ENCODE peak calls at places on chromosomes 4 and X, in eight cellular contexts. R is AG09309; I is ACHN; L is GM23248; J is memory B cell; O is stimulated activated CD4-positive, alpha-beta T cell treated with anti-CD3 and anti-CD28 coated beads, Interleukin-2, amount 100 ng/mL, for 48 hours; K is stimulated activated naive CD8-positive, alpha-beta T cell treated with anti-CD3 and anti-CD28 coated beads, Interleukin-15, Interleukin-2, amounts not matched to agents 100 U/mL and 50 U/mL, for 24 hours; T is effector CD4-positive, alpha-beta T cell. N is an unnamed sample.

GRCh38 chrX:13373807-13374187 is 53.9 kb upstream of the ATXN3L start:
- DNase-seq in K (no peak), I (no peak), T (no peak), R (peak), L (peak), J (no peak), O (no peak), N (no peak)

GRCh38 chrX:121298499-121298898 is 251.1 kb downstream of the GLUD2 start:
- DNase-seq in J (no peak), O (no peak), K (no peak), R (no peak), L (no peak), T (no peak), I (no peak), N (no peak)

GRCh38 chr4:129641179-129641578 is 545.2 kb downstream of the C4orf33 start:
- DNase-seq in K (peak), I (peak), J (peak), R (no peak), O (peak), T (peak), L (peak), N (no peak)

GRCh38 chrX:154020500-154021115 is 906 bp upstream of the IRAK1 start:
- DNase-seq in R (no peak), I (no peak), J (no peak), K (no peak), L (peak), O (no peak), T (no peak), N (no peak)

GRCh38 chrX:152220612-152221011 is 82.2 kb upstream of the MAGEA10 start:
- DNase-seq in R (no peak), T (no peak), O (no peak), I (no peak), K (no peak), L (peak), J (no peak), N (no peak)

GRCh38 chrX:6681469-6681868 is 146.6 kb upstream of the VCX3A start:
- DNase-seq in K (no peak), O (no peak), R (no peak), I (no peak), L (no peak), J (no peak), T (no peak), N (no peak)

GRCh38 chrX:153209347-153209746 is 30.3 kb downstream of the MAGEA1 start:
- DNase-seq in O (no peak), K (no peak), L (no peak), I (no peak), J (no peak), R (no peak), T (no peak), N (no peak)

GRCh38 chrX:95382799-95383198 is 1301.8 kb upstream of the DIAPH2 start:
- DNase-seq in T (no peak), R (no peak), O (no peak), I (no peak), J (no peak), K (no peak), L (no peak), N (no peak)

GRCh38 chrX:20029728-20030127 is 38.9 kb upstream of the BCLAF3 start:
- DNase-seq in R (no peak), J (no peak), T (no peak), K (no peak), O (no peak), L (no peak), I (peak), N (no peak)

GRCh38 chr4:139144911-139145551 is 32.0 kb downstream of the ELF2 start:
- DNase-seq in T (no peak), R (no peak), L (no peak), O (no peak), J (no peak), I (no peak), K (no peak), N (peak)

GRCh38 chr4:186137193-186137792 is 32.8 kb downstream of the FAM149A start:
- DNase-seq in K (no peak), R (no peak), L (peak), J (no peak), T (no peak), I (peak), O (no peak), N (no peak)

GRCh38 chr4:44791842-44792241 is 65.5 kb upstream of the GNPDA2 start:
- DNase-seq in J (no peak), R (no peak), O (no peak), I (no peak), K (no peak), T (no peak), L (no peak), N (no peak)

GRCh38 chr4:3637326-3638016 is 105.2 kb upstream of the LRPAP1 start:
- DNase-seq in T (no peak), I (no peak), R (no peak), J (no peak), K (no peak), L (peak), O (no peak), N (no peak)

GRCh38 chrX:137651647-137652046 is 85.7 kb downstream of the ZIC3 start:
- DNase-seq in R (no peak), L (no peak), K (no peak), I (no peak), J (no peak), T (no peak), O (no peak), N (no peak)

GRCh38 chr4:104487105-104487504 is 7.6 kb downstream of the CXXC4 start:
- DNase-seq in T (no peak), R (no peak), K (no peak), O (no peak), L (no peak), J (no peak), I (no peak), N (no peak)

GRCh38 chr4:82394896-82395295 is 21.1 kb upstream of the HNRNPD start:
- DNase-seq in I (no peak), R (no peak), K (no peak), T (no peak), O (no peak), L (no peak), J (no peak), N (no peak)

GRCh38 chr4:137896221-137896737 is 345.9 kb downstream of the SLC7A11 start:
- DNase-seq in R (no peak), L (no peak), I (peak), O (no peak), J (no peak), T (no peak), K (no peak), N (no peak)

GRCh38 chrX:11481035-11481434 is 184.7 kb downstream of the ARHGAP6 start:
- DNase-seq in I (no peak), K (no peak), T (no peak), L (no peak), R (no peak), O (no peak), J (no peak), N (no peak)

GRCh38 chr4:156662921-156663320 is 308.7 kb downstream of the PDGFC start:
- DNase-seq in J (no peak), T (no peak), I (no peak), K (no peak), L (peak), O (no peak), R (no peak), N (no peak)

GRCh38 chr4:7196731-7197130 is 4.4 kb downstream of the SORCS2 start:
- DNase-seq in J (no peak), L (no peak), O (no peak), K (no peak), R (no peak), I (no peak), T (no peak), N (no peak)

GRCh38 chr4:66404149-66404548 is 733.9 kb upstream of the EPHA5 start:
- DNase-seq in R (no peak), L (no peak), T (no peak), I (no peak), O (no peak), J (no peak), K (no peak), N (no peak)

GRCh38 chr4:74942251-74942917 is 9.5 kb downstream of the PARM1 start:
- DNase-seq in O (no peak), K (no peak), L (no peak), I (no peak), J (no peak), T (no peak), R (no peak), N (no peak)

GRCh38 chr4:159117968-159118367 is 15.1 kb downstream of the RAPGEF2 start:
- DNase-seq in L (no peak), K (no peak), O (no peak), T (no peak), I (no peak), J (no peak), R (no peak), N (no peak)

GRCh38 chrX:79107891-79108718 is 36.4 kb upstream of the GPR174 start:
- DNase-seq in O (no peak), R (no peak), I (no peak), K (no peak), T (no peak), L (no peak), J (peak), N (no peak)

GRCh38 chr4:140648716-140649115 is 80.0 kb upstream of the UCP1 start:
- DNase-seq in I (no peak), T (no peak), R (no peak), J (no peak), O (no peak), L (no peak), K (no peak), N (no peak)

GRCh38 chrX:81489987-81490386 is 288.1 kb downstream of the SH3BGRL start:
- DNase-seq in T (no peak), R (no peak), L (peak), I (peak), O (no peak), J (no peak), K (no peak), N (no peak)

GRCh38 chrX:69152398-69152797 is 12.9 kb downstream of the PJA1 start:
- DNase-seq in K (no peak), O (no peak), I (no peak), R (no peak), T (no peak), J (no peak), L (peak), N (no peak)

GRCh38 chrX:21374163-21374993 is at the start of gene CNKSR2:
- DNase-seq in K (peak), L (peak), T (peak), R (no peak), O (peak), I (no peak), J (peak), N (peak)

GRCh38 chr4:188767496-188767895 is 628.3 kb downstream of the TRIML1 start:
- DNase-seq in R (no peak), J (no peak), O (no peak), T (no peak), I (no peak), L (no peak), K (no peak), N (no peak)

GRCh38 chr4:112189754-112190153 is 41.8 kb upstream of the AP1AR start:
- DNase-seq in T (no peak), L (peak), I (no peak), O (no peak), K (no peak), J (no peak), R (no peak), N (no peak)

GRCh38 chr4:38266616-38267015 is 306.4 kb downstream of the PTTG2 start:
- DNase-seq in O (no peak), K (no peak), R (no peak), J (no peak), L (peak), I (no peak), T (no peak), N (no peak)

GRCh38 chrX:153520286-153520917 is 3.0 kb downstream of the ATP2B3 start:
- DNase-seq in T (no peak), O (no peak), R (no peak), I (peak), L (no peak), J (no peak), K (no peak), N (no peak)

GRCh38 chr4:24063771-24064170 is 173.9 kb upstream of the PPARGC1A start:
- DNase-seq in I (no peak), K (no peak), R (no peak), T (no peak), J (no peak), O (no peak), L (no peak), N (peak)

GRCh38 chr4:131085009-131085408 is 1989.1 kb downstream of the C4orf33 start:
- DNase-seq in T (no peak), O (no peak), L (no peak), R (no peak), K (no peak), J (no peak), I (no peak), N (no peak)

GRCh38 chr4:125101706-125102105 is 213.0 kb upstream of the FAT4 start:
- DNase-seq in J (no peak), I (no peak), K (no peak), R (no peak), T (no peak), O (no peak), L (peak), N (no peak)

GRCh38 chrX:34404386-34405070 is 252.6 kb downstream of the TMEM47 start:
- DNase-seq in K (no peak), T (no peak), I (no peak), J (no peak), R (no peak), L (no peak), O (no peak), N (no peak)

GRCh38 chr4:17358236-17358635 is 153.7 kb downstream of the QDPR start:
- DNase-seq in I (no peak), L (no peak), J (no peak), O (no peak), T (no peak), K (no peak), R (no peak), N (no peak)

GRCh38 chrX:2342878-2343277 is 157.9 kb downstream of the DHRSX start:
- DNase-seq in R (no peak), O (no peak), I (no peak), J (no peak), K (no peak), T (no peak), L (peak), N (no peak)